ENCODE peak calls at places on chromosome 1, in seven cellular contexts. Y is IMR-90, M is mesendoderm, H is neuronal stem cell, N is H9, W is mesenchymal stem cell, B is H1. D is an unnamed sample.

GRCh38 chr1:3657578-3658230 is 5.4 kb downstream of the TP73 start:
- DNase-seq in Y (no peak), M (no peak), H (no peak), N (no peak), W (no peak), B (no peak), D (no peak)

GRCh38 chr1:210232524-210233215 is at the start of gene SERTAD4:
- DNase-seq in Y (no peak), M (peak), H (peak), N (peak), W (peak), B (peak), D (peak)

GRCh38 chr1:8217011-8217711 is 100.8 kb upstream of the SLC45A1 start:
- DNase-seq in Y (no peak), M (peak), H (no peak), N (peak), W (peak), B (peak), D (no peak)

GRCh38 chr1:227941509-227942020 is 6.2 kb downstream of the WNT9A start:
- DNase-seq in Y (no peak), M (no peak), H (no peak), N (peak), W (no peak), B (peak), D (peak)

GRCh38 chr1:168801032-168801745 is 72.2 kb upstream of the DPT start:
- DNase-seq in Y (no peak), M (peak), H (no peak), N (no peak), W (no peak), B (no peak), D (no peak)

GRCh38 chr1:187641907-187642306 is 813.2 kb downstream of the PLA2G4A start:
- DNase-seq in Y (peak), M (no peak), H (no peak), N (no peak), W (no peak), B (no peak), D (no peak)

GRCh38 chr1:21763236-21763635 is 19.7 kb downstream of the USP48 start:
- DNase-seq in Y (no peak), M (no peak), H (no peak), N (no peak), W (no peak), B (no peak), D (no peak)

GRCh38 chr1:165235158-165235776 is 121.2 kb downstream of the LMX1A start:
- DNase-seq in Y (no peak), M (peak), H (peak), N (peak), W (no peak), B (peak), D (no peak)

GRCh38 chr1:232669981-232670763 is 40.2 kb upstream of the SIPA1L2 start:
- DNase-seq in Y (peak), M (no peak), H (no peak), N (no peak), W (no peak), B (no peak), D (peak)

GRCh38 chr1:183308719-183309118 is 109.5 kb downstream of the NMNAT2 start:
- DNase-seq in Y (no peak), M (peak), H (no peak), N (no peak), W (no peak), B (no peak), D (no peak)
- H3K23ac ChIP-seq in Y (no peak), M (no peak), H (no peak), N (no peak), W (no peak), B (no peak), D (no peak)

GRCh38 chr1:205214756-205215155 is 3.3 kb upstream of the DSTYK start:
- DNase-seq in Y (no peak), M (no peak), H (no peak), N (no peak), W (no peak), B (no peak), D (no peak)
- H3K23ac ChIP-seq in Y (no peak), M (no peak), H (no peak), N (no peak), W (no peak), B (no peak), D (no peak)

DNA sequence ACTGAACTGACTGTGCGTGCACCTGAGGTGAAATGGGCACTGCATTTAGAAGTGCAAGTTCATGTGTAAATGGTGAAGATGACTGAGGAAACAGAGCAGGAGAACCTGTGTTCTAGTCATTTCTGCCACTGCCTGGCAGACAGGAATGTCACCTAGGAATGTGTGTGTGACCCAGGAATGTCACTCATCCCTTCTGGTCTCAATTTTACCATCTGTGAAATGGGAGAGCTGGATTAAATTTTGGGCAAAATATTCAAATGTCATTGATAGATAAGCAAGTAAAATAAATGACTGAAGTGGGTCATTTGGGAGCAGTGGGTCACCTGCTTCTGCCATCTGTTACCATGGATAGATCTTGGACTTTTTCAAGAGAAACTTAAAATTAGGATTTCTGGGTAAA is 42.2 kb downstream of the SLC35F3 start:
- DNase-seq in Y (no peak), M (no peak), H (no peak), N (no peak), W (no peak), B (no peak), D (no peak)
- H3K23ac ChIP-seq in Y (no peak), M (no peak), H (no peak), N (no peak), W (no peak), B (no peak), D (no peak)

DNA sequence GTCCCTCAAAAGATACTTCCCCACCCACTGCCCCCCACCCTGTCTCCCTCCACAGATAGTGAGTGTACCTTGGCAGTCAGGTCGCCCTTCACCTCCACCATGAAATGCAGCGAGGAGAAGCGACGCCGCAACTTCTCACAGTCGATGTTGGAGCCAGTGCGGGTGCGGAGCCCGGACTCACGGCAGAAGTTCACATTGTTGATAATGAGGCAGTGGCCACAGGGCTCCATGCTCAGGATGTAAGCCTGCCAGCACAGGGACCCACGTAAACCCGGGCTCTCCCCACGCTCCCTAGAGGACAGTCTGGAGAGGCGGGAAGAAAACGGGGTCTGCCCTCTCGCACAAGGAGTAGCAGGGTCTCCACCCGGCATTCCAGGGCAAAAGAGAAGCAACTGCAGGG is 17.2 kb downstream of the CASP9 start:
- DNase-seq in Y (no peak), M (no peak), H (no peak), N (no peak), W (no peak), B (no peak), D (no peak)
- H3K23ac ChIP-seq in Y (no peak), M (no peak), H (no peak), N (no peak), W (no peak), B (no peak), D (no peak)

D was measured in trophoblast cell.